ENCODE peak calls at places on chromosomes 13 and 19, in ten cellular contexts. J is thoracic aorta, C is esophagus squamous epithelium, I is upper lobe of left lung, F is mucosa of descending colon, U is body of pancreas, Z is fibroblast of lung, D is mammary epithelial cell, L is heart left ventricle, N is right atrium auricular region. V is an unnamed sample.

GRCh38 chr13:32501058-32501457 is 37.5 kb downstream of the N4BP2L2 start:
- DNase-seq in J (no peak), C (no peak), I (no peak), F (no peak), U (no peak), Z (no peak), D (no peak), L (no peak), N (no peak), V (no peak)

GRCh38 chr19:19185853-19186728 is 5.9 kb downstream of the BORCS8 start:
- DNase-seq in J (no peak), C (no peak), I (no peak), F (peak; percentile 50), U (peak; percentile 24), Z (peak; percentile 18), D (peak; percentile 25), L (no peak), N (no peak), V (no peak)

GRCh38 chr13:110507678-110508381 is 53.7 kb downstream of the RAB20 start:
- DNase-seq in J (no peak), C (no peak), I (peak; percentile 80), F (peak; percentile 82), U (peak; percentile 85), Z (no peak), D (no peak), L (peak; percentile 66), N (no peak), V (no peak)

GRCh38 chr13:51223284-51224270 is 1.4 kb downstream of the FAM124A start:
- DNase-seq in J (no peak), C (no peak), I (no peak), F (no peak), U (no peak), Z (no peak), D (no peak), L (peak; percentile 36), N (no peak), V (no peak)

GRCh38 chr19:35879770-35880317 is 11.5 kb downstream of the APLP1 start:
- DNase-seq in J (peak; percentile 62), C (peak; percentile 32), I (peak; percentile 98), F (peak; percentile 96), U (peak; percentile 97), Z (peak; percentile 85), D (peak; percentile 86), L (peak; percentile 95), N (peak; percentile 86), V (peak; percentile 89)

GRCh38 chr19:52138614-52139290 is 986 bp downstream of the ZNF616 start:
- DNase-seq in J (no peak), C (no peak), I (peak; percentile 22), F (peak; percentile 34), U (peak; percentile 17), Z (peak; percentile 40), D (no peak), L (no peak), N (no peak), V (no peak)

GRCh38 chr13:78161266-78161665 is 242.6 kb upstream of the EDNRB start:
- DNase-seq in J (no peak), C (no peak), I (no peak), F (no peak), U (no peak), Z (no peak), D (no peak), L (no peak), N (no peak), V (no peak)

GRCh38 chr13:101303512-101303911 is 112.8 kb downstream of the NALCN start:
- DNase-seq in J (no peak), C (no peak), I (no peak), F (no peak), U (no peak), Z (no peak), D (no peak), L (no peak), N (no peak), V (no peak)

GRCh38 chr13:111318396-111318795 is 2.0 kb upstream of the TEX29 start:
- DNase-seq in J (no peak), C (no peak), I (no peak), F (no peak), U (no peak), Z (no peak), D (no peak), L (no peak), N (no peak), V (no peak)

GRCh38 chr19:16116067-16116466 is 4.4 kb downstream of the RAB8A start:
- DNase-seq in J (no peak), C (no peak), I (no peak), F (no peak), U (no peak), Z (no peak), D (no peak), L (no peak), N (no peak), V (no peak)

GRCh38 chr13:28819748-28820098 is 416 bp upstream of the MTUS2 start:
- DNase-seq in J (no peak), C (no peak), I (peak; percentile 91), F (peak; percentile 16), U (peak; percentile 55), Z (peak; percentile 30), D (no peak), L (peak; percentile 79), N (no peak), V (no peak)

GRCh38 chr13:26988059-26988769 is 183.4 kb downstream of the USP12 start:
- DNase-seq in J (no peak), C (no peak), I (no peak), F (no peak), U (no peak), Z (no peak), D (no peak), L (no peak), N (no peak), V (no peak)

GRCh38 chr19:55080121-55080914 is 4.6 kb downstream of the EPS8L1 start:
- DNase-seq in J (no peak), C (no peak), I (peak; percentile 94), F (peak; percentile 93), U (no peak), Z (peak; percentile 47), D (peak; percentile 58), L (peak; percentile 74), N (no peak), V (no peak)

GRCh38 chr19:41877490-41877876 is 404 bp downstream of the CD79A start:
- DNase-seq in J (no peak), C (no peak), I (no peak), F (no peak), U (no peak), Z (no peak), D (no peak), L (no peak), N (no peak), V (no peak)

GRCh38 chr19:28609091-28609755 is 603.7 kb downstream of the UQCRFS1 start:
- DNase-seq in J (no peak), C (no peak), I (no peak), F (no peak), U (no peak), Z (no peak), D (no peak), L (no peak), N (peak; percentile 7), V (no peak)

GRCh38 chr13:27043013-27043412 is 128.6 kb downstream of the USP12 start:
- DNase-seq in J (peak; percentile 11), C (no peak), I (no peak), F (peak; percentile 33), U (no peak), Z (peak; percentile 97), D (peak; percentile 87), L (no peak), N (no peak), V (no peak)

GRCh38 chr13:109160357-109160756 is 530.9 kb downstream of the MYO16 start:
- DNase-seq in J (no peak), C (no peak), I (no peak), F (no peak), U (no peak), Z (no peak), D (peak; percentile 50), L (no peak), N (no peak), V (no peak)

GRCh38 chr13:86269511-86269910 is 470.3 kb upstream of the SLITRK6 start:
- DNase-seq in J (no peak), C (no peak), I (no peak), F (no peak), U (no peak), Z (no peak), D (no peak), L (no peak), N (no peak), V (no peak)

GRCh38 chr13:45215392-45216077 is 14.7 kb upstream of the KCTD4 start:
- DNase-seq in J (no peak), C (no peak), I (no peak), F (no peak), U (no peak), Z (no peak), D (no peak), L (no peak), N (no peak), V (no peak)
- TF ChIP-seq CTCF in J (no peak), C (no peak), I (no peak), F (no peak), U (no peak), Z (no peak), D (no peak), L (no peak), N (no peak), V (no peak)

GRCh38 chr19:45123440-45123850 is 30.5 kb downstream of the PPP1R37 start:
- DNase-seq in J (no peak), C (no peak), I (no peak), F (peak; percentile 34), U (no peak), Z (no peak), D (peak; percentile 47), L (no peak), N (no peak), V (no peak)
- H3K4me1 ChIP-seq in J (no peaks in the 10 kb centered on the region), C (peaks cover 26% of the 10 kb centered on the region), I (peaks cover 3% of the 10 kb centered on the region), F (peaks cover 24% of the 10 kb centered on the region), U (peaks cover 14% of the 10 kb centered on the region), Z (no peaks in the 10 kb centered on the region), D (peaks cover 17% of the 10 kb centered on the region), L (peaks cover 10% of the 10 kb centered on the region), N (no peaks in the 10 kb centered on the region), V (no peaks in the 10 kb centered on the region)

GRCh38 chr19:56660381-56661105 is 11.0 kb downstream of the ZNF835 start:
- DNase-seq in J (no peak), C (no peak), I (peak; percentile 78), F (no peak), U (no peak), Z (no peak), D (no peak), L (peak; percentile 58), N (no peak), V (no peak)
- TF ChIP-seq CTCF in J (no peak), C (no peak), I (no peak), F (no peak), U (no peak), Z (no peak), D (peak; percentile 2), L (peak; percentile 36), N (peak; percentile 13), V (no peak)

DNA sequence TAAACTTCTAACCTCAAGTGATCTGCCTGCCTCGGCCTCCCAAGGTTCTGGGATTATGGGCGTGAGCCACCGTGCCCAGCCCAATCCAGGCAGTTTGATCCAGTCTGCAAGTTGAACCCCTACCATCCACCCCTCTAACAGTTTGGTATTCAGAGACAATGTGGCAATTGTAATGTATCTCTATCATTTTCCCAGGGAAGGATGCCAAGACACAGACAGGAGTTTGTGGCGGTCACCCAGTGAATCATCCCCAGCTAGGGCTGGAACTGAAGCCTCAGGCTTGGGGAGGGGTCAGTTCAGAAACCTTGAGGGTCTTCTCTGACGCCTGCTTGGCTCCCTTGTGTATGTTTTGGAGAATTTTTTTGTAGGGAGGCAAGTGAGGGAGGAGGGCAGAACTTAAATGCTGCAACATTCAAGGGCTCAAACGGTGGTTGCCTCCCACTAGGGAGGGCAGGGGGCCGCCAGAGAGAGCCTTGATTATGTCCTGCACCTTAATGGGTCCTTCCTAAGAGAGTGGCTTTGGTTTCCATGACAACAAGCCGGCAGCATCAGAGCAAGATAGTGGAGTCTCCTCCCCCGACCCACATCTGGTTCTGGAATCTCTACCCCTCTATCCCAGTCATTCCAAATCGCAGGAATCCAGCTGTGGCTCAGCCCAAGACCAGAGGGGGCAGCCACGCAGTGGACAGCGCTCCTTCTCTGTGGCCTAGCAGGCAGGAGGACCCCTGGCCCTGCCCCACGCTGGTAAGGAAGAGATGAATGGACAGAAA is 14.9 kb upstream of the FEM1A start:
- DNase-seq in J (no peak), C (no peak), I (no peak), F (no peak), U (no peak), Z (no peak), D (no peak), L (no peak), N (no peak), V (no peak)
- H3K4me1 ChIP-seq in J (no peaks in the 10 kb centered on the region), C (no peaks in the 10 kb centered on the region), I (no peaks in the 10 kb centered on the region), F (no peaks in the 10 kb centered on the region), U (no peaks in the 10 kb centered on the region), Z (no peaks in the 10 kb centered on the region), D (no peaks in the 10 kb centered on the region), L (no peaks in the 10 kb centered on the region), N (no peaks in the 10 kb centered on the region), V (no peaks in the 10 kb centered on the region)

V was measured in RWPE2.